ENCODE peak calls at places on chromosomes 6 and 20, in four cellular contexts. H is RWPE1, S is HCT116, O is WTC11. N is an unnamed sample.

GRCh38 chr6:163489584-163489983 is 75.1 kb downstream of the QKI start:
- DNase-seq in O (no peak), S (no peak), H (peak), N (peak)

GRCh38 chr20:32343438-32343837 is 14.7 kb upstream of the ASXL1 start:
- DNase-seq in H (peak), O (no peak), S (no peak), N (peak)

GRCh38 chr6:169076240-169076639 is 177.4 kb downstream of the THBS2 start:
- DNase-seq in H (no peak), O (no peak), S (no peak), N (no peak)

GRCh38 chr20:47703748-47704147 is 81.5 kb downstream of the SULF2 start:
- DNase-seq in H (no peak), O (no peak), S (no peak), N (no peak)

GRCh38 chr20:32535953-32536823 is 48.9 kb downstream of the NOL4L start:
- DNase-seq in H (peak), S (peak), O (peak), N (no peak)

GRCh38 chr6:137983269-137983668 is 116.2 kb downstream of the TNFAIP3 start:
- DNase-seq in S (no peak), H (no peak), O (no peak), N (no peak)

GRCh38 chr6:69796081-69796626 is 656 bp downstream of the LMBRD1 start:
- DNase-seq in H (peak), O (peak), S (peak), N (peak)

GRCh38 chr6:99940582-99940981 is 53.4 kb downstream of the MCHR2 start:
- DNase-seq in H (no peak), S (no peak), O (peak), N (no peak)

GRCh38 chr6:139776051-139776450 is 401.6 kb upstream of the CITED2 start:
- DNase-seq in H (no peak), O (no peak), S (no peak), N (no peak)

GRCh38 chr6:157056275-157056674 is 267.0 kb downstream of the TMEM242 start:
- DNase-seq in O (no peak), S (no peak), H (no peak), N (no peak)

GRCh38 chr6:169990095-169991030 is 238.9 kb downstream of the ERMARD start:
- DNase-seq in O (no peak), S (no peak), H (no peak), N (no peak)

GRCh38 chr6:56620229-56620868 is 22.3 kb downstream of the DST start:
- DNase-seq in H (no peak), S (no peak), O (no peak), N (no peak)

GRCh38 chr6:487956-488355 is 96.4 kb downstream of the IRF4 start:
- DNase-seq in H (no peak), O (no peak), S (no peak), N (no peak)
- TF ChIP-seq CTCF in H (no peak), O (no peak), S (no peak), N (no peak)

GRCh38 chr6:79127660-79128059 is 49.6 kb upstream of the PHIP start:
- DNase-seq in S (no peak), H (no peak), O (peak), N (no peak)
- TF ChIP-seq CTCF in S (peak), H (no peak), O (no peak), N (no peak)

GRCh38 chr6:108565893-108566292 is 5.2 kb downstream of the FOXO3 start:
- DNase-seq in S (no peak), H (no peak), O (no peak), N (peak)
- TF ChIP-seq CTCF in S (no peak), H (no peak), O (no peak), N (no peak)

GRCh38 chr20:35561671-35562070 is 19.8 kb downstream of the ERGIC3 start:
- DNase-seq in H (peak), S (no peak), O (peak), N (no peak)

GRCh38 chr20:35562541-35563110 is 20.7 kb downstream of the ERGIC3 start:
- DNase-seq in H (no peak), S (no peak), O (no peak), N (no peak)

GRCh38 chr20:35560541-35560940 is 18.7 kb downstream of the ERGIC3 start:
- DNase-seq in S (no peak), O (no peak), H (no peak), N (no peak)

GRCh38 chr20:35560105-35560511 is 18.2 kb downstream of the ERGIC3 start:
- DNase-seq in O (no peak), H (no peak), S (no peak), N (no peak)

DNA sequence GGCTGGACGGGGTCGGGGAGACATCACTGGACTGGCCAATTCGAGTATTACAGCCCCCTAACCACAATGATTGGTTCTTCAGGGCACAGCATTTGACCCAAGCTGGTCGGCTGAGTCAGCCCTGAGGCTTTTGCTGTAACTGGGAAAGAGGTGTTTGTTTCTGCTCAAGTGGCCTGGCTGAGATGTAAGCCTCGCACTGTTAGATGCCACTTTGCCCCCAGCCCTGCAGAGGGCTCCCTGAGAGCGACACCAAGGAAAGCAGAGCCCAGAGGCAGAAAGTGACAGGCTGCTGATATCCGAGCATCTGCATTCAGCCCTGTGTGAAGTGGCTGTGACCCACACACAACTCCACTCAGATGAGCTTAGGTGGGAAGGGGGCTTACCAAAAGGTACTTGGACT is 19.4 kb downstream of the ERGIC3 start:
- DNase-seq in H (peak), S (no peak), O (peak), N (peak)
- TF ChIP-seq CTCF in H (no peak), S (peak), O (no peak), N (no peak)

GRCh38 chr6:37018152-37019064 is 13.0 kb downstream of the FGD2 start:
- DNase-seq in H (peak), O (peak), S (peak), N (peak)
- TF ChIP-seq CTCF in H (peak), O (peak), S (peak), N (peak)

DNA sequence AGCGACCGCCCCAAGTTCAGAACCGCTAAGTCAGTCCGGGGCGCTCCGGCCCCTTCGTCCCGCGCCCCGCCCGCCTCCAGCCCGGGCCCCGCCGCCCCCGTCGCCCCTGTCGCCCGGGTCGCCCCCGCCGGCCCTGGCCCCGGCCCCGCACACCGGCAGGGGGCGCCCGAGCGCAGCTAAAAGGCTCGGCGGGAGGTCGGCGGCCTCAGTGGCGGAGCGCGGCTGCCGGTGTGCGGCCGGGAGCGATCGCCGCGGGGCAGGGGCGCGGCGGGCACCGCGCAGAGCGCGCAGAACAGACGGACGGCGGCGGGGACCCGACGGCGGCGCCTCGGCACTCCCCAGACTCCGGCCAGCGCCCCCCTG is at the start of gene FNDC1:
- DNase-seq in O (peak), H (peak), S (no peak), N (no peak)
- TF ChIP-seq CTCF in O (peak), H (peak), S (no peak), N (peak)

GRCh38 chr20:58028123-58028522 is 200.3 kb downstream of the ANKRD60 start:
- DNase-seq in S (no peak), H (no peak), O (peak), N (peak)
- TF ChIP-seq CTCF in S (peak), H (no peak), O (peak), N (peak)

GRCh38 chr20:36214684-36215256 is 21.5 kb upstream of the AAR2 start:
- DNase-seq in H (peak), S (no peak), O (peak), N (peak)

GRCh38 chr20:36215778-36216177 is 20.5 kb upstream of the AAR2 start:
- DNase-seq in O (no peak), S (no peak), H (no peak), N (no peak)

GRCh38 chr20:36218380-36219064 is 17.8 kb upstream of the AAR2 start:
- DNase-seq in S (no peak), H (no peak), O (no peak), N (no peak)

GRCh38 chr20:36216314-36217025 is 19.8 kb upstream of the AAR2 start:
- DNase-seq in O (no peak), H (no peak), S (no peak), N (no peak)

GRCh38 chr20:36217226-36217625 is 19.1 kb upstream of the AAR2 start:
- DNase-seq in S (peak), H (peak), O (peak), N (peak)
- TF ChIP-seq CTCF in S (peak), H (no peak), O (peak), N (peak)

GRCh38 chr20:1636621-1637020 is 16.8 kb upstream of the SIRPB1 start:
- DNase-seq in O (no peak), H (no peak), S (no peak), N (no peak)
- TF ChIP-seq CTCF in O (no peak), H (no peak), S (no peak), N (no peak)

GRCh38 chr6:74752303-74752702 is 453.6 kb downstream of the COL12A1 start:
- DNase-seq in H (no peak), S (no peak), O (no peak), N (no peak)
- TF ChIP-seq CTCF in H (no peak), S (peak), O (no peak), N (no peak)

N was measured in MCF 10A.